ENCODE peak calls at places on chromosomes 3 and 15, in six cellular contexts. E is hepatocyte, F is tibial nerve, N is stomach, P is activated B cell treated with CpG ODN at 0.5 μM for 24 hours, B is GM10248. U is an unnamed sample.

GRCh38 chr3:58074997-58075396 is 66.8 kb downstream of the FLNB start:
- DNase-seq in B (no peak), E (no peak), P (no peak), F (no peak), N (no peak), U (no peak)

GRCh38 chr3:175916151-175916946 is 1057.2 kb downstream of the NAALADL2 start:
- DNase-seq in E (no peak), P (no peak), B (no peak), N (no peak), F (no peak), U (no peak)

GRCh38 chr3:119223511-119223910 is 17.2 kb downstream of the B4GALT4 start:
- DNase-seq in N (no peak), B (no peak), E (no peak), F (no peak), P (no peak), U (no peak)

GRCh38 chr3:30349507-30349906 is 256.9 kb upstream of the TGFBR2 start:
- DNase-seq in N (no peak), P (no peak), E (no peak), B (no peak), F (no peak), U (no peak)

GRCh38 chr3:126005951-126006350 is 37.0 kb downstream of the ROPN1B start:
- DNase-seq in E (no peak), B (no peak), N (no peak), F (no peak), P (no peak), U (no peak)

GRCh38 chr3:13537926-13538325 is 11.0 kb upstream of the FBLN2 start:
- DNase-seq in N (no peak), E (no peak), P (no peak), F (no peak), B (no peak), U (peak)

GRCh38 chr3:109136533-109136932 is at the start of gene C3orf85:
- DNase-seq in F (no peak), P (no peak), B (no peak), E (peak), N (no peak), U (no peak)

GRCh38 chr3:196268270-196269163 is 19.0 kb downstream of the PCYT1A start:
- DNase-seq in F (no peak), B (no peak), P (no peak), N (no peak), E (no peak), U (no peak)

GRCh38 chr15:81152799-81153198 is 18.7 kb downstream of the CFAP161 start:
- DNase-seq in P (no peak), F (no peak), B (no peak), E (no peak), N (no peak), U (no peak)

GRCh38 chr3:125212509-125213372 is at the start of gene SLC12A8:
- DNase-seq in E (peak), F (no peak), P (no peak), B (peak), N (peak), U (no peak)

GRCh38 chr15:52667597-52667996 is 11.6 kb downstream of the ATOSA start:
- DNase-seq in B (no peak), F (no peak), E (no peak), N (no peak), P (no peak), U (no peak)

DNA sequence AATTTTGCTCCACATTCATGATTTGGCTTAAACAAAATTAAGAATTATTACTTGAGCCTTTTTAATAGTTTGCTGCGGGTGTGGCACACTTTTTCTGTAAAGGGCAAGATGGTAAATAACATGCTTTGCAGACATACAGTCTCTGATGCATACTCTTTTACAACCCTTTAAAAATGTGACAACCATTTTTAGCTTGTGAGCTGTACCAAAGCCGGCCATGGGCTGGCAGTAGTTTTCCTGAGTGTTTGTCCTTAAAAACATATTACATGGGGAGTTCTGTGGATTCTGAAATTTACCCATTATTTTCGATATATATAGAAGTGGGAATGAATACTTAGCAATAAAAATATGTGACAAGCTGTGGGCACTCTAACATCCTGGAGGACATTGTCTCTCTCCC is 163.4 kb downstream of the FNDC3B start:
- DNase-seq in P (no peak), B (no peak), N (no peak), F (no peak), E (no peak), U (no peak)
- TF ChIP-seq CTCF in P (no peak), B (no peak), N (no peak), F (no peak), E (no peak), U (no peak)

DNA sequence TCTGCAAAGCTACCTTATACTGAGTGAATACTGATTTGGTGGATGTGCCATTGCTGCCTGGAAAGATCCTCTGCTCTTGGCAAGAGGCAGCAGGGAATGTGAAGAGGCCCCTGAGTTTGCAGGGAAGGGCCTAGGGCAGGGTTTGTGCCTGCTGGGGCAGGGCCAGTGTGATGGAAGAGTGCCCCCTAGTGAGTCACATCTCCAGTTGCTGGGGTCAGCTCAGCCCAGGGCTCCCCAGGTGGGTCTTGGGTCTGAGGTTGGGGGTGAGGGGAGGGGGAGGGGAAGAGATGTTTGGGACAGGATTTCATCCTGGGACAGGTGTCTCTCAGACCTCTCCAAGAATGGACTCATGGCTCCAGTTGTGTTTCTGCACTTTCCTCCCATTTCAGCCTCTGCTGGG is 4.1 kb upstream of the AMOTL2 start:
- DNase-seq in N (no peak), P (no peak), B (no peak), E (peak), F (no peak), U (no peak)
- TF ChIP-seq CTCF in N (no peak), P (no peak), B (peak), E (peak), F (peak), U (peak)

GRCh38 chr3:184672972-184673875 is 38.6 kb downstream of the MAGEF1 start:
- DNase-seq in N (no peak), E (no peak), B (no peak), F (no peak), P (no peak), U (no peak)
- TF ChIP-seq CTCF in N (no peak), E (no peak), B (no peak), F (no peak), P (no peak), U (no peak)

GRCh38 chr3:42898896-42899675 is 6.9 kb upstream of the ZNF662 start:
- DNase-seq in N (no peak), F (no peak), B (no peak), E (no peak), P (no peak), U (no peak)
- TF ChIP-seq CTCF in N (no peak), F (no peak), B (no peak), E (no peak), P (no peak), U (no peak)

DNA sequence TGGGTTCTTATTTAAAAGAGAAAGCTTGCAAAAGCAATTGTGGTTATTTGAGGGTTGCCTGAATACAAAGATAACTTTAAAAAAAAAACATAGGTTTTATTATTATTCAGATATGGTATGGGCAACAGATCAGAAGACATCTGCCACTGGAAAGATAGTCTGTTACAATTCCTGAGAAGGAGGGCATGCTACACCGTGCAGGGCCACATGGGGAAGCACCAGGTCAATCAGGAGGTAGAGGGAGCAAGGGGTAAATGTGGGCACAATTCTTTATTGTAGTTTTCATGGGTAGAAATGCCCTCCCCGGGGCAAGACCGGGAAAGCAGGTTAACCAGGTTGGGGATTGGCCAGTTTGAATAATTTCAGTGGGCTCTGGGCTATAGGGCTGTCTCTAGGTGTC is 46.5 kb downstream of the BBS4 start:
- DNase-seq in P (no peak), E (no peak), F (no peak), B (no peak), N (no peak), U (no peak)
- TF ChIP-seq CTCF in P (no peak), E (no peak), F (no peak), B (no peak), N (no peak), U (no peak)

GRCh38 chr15:69064649-69065048 is 50.2 kb downstream of the NOX5 start:
- DNase-seq in N (no peak), B (no peak), E (no peak), P (no peak), F (no peak), U (no peak)
- TF ChIP-seq CTCF in N (no peak), B (no peak), E (no peak), P (no peak), F (no peak), U (no peak)

GRCh38 chr15:42737529-42738328 is 801 bp upstream of the CDAN1 start:
- DNase-seq in N (peak), E (no peak), P (no peak), F (no peak), B (no peak), U (no peak)
- TF ChIP-seq CTCF in N (no peak), E (no peak), P (no peak), F (no peak), B (no peak), U (peak)

DNA sequence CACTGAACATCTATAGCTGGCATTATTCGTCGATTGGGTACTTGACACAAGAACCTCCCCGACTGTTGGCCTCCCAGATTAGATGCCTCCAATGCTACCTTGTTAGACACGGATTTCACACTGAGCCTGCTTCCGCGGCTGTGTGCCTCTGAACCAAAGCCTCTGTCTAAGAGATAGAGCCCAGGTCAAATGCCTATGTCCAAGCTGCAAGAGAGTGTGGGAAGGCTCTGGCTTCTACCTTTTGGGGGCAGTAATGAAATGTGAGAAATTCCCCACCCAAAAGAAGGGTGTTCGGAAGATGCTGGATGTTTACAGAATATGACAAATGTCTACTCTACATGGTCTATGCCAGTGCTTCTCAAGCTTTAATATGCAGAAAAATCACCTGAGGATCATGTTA is 2.0 kb upstream of the RPUSD2 start:
- DNase-seq in N (no peak), E (peak), P (no peak), B (no peak), F (no peak), U (no peak)
- TF ChIP-seq CTCF in N (no peak), E (no peak), P (no peak), B (peak), F (no peak), U (no peak)